ENCODE peak calls at places on chromosomes 6 and 20, in ten cellular contexts. One of them, this sample, is unnamed.

GRCh38 chr6:4903751-4904370 is 100.0 kb downstream of the RPP40 start:
- DNase-seq in naive B cell: no peak
- DNase-seq in T-helper 2 cell: no peak
- DNase-seq in ecto neural progenitor cell: no peak
- DNase-seq in activated gamma-delta T cell treated with Interleukin-2 at 50 U/mL for 16 hours: no peak
- DNase-seq in trophoblast cell: no peak
- DNase-seq in activated T-helper 1 cell treated with anti-CD3 and anti-CD28 coated beads, Interleukin-2, amount 50 U/mL, for 16 hours: no peak
- DNase-seq in AG09319: no peak
- DNase-seq in Kasumi-1: no peak
- DNase-seq in posterior cingulate gyrus: no peak
- DNase-seq in this sample: no peak

GRCh38 chr6:31588871-31589650 is 3.0 kb downstream of the LST1 start:
- DNase-seq in trophoblast cell: no peak
- DNase-seq in ecto neural progenitor cell: no peak
- DNase-seq in naive B cell: no peak
- DNase-seq in posterior cingulate gyrus: no peak
- DNase-seq in activated T-helper 1 cell treated with anti-CD3 and anti-CD28 coated beads, Interleukin-2, amount 50 U/mL, for 16 hours: no peak
- DNase-seq in Kasumi-1: no peak
- DNase-seq in activated gamma-delta T cell treated with Interleukin-2 at 50 U/mL for 16 hours: no peak
- DNase-seq in T-helper 2 cell: no peak
- DNase-seq in AG09319: no peak
- DNase-seq in this sample: no peak

GRCh38 chr20:137668-138131 is 4.7 kb upstream of the DEFB126 start:
- DNase-seq in T-helper 2 cell: no peak
- DNase-seq in ecto neural progenitor cell: no peak
- DNase-seq in activated gamma-delta T cell treated with Interleukin-2 at 50 U/mL for 16 hours: no peak
- DNase-seq in Kasumi-1: peak
- DNase-seq in activated T-helper 1 cell treated with anti-CD3 and anti-CD28 coated beads, Interleukin-2, amount 50 U/mL, for 16 hours: no peak
- DNase-seq in trophoblast cell: no peak
- DNase-seq in posterior cingulate gyrus: no peak
- DNase-seq in naive B cell: no peak
- DNase-seq in AG09319: no peak
- DNase-seq in this sample: no peak

GRCh38 chr6:106145741-106146227 is 59.6 kb downstream of the PRDM1 start:
- DNase-seq in trophoblast cell: no peak
- DNase-seq in AG09319: no peak
- DNase-seq in Kasumi-1: no peak
- DNase-seq in naive B cell: no peak
- DNase-seq in posterior cingulate gyrus: no peak
- DNase-seq in activated T-helper 1 cell treated with anti-CD3 and anti-CD28 coated beads, Interleukin-2, amount 50 U/mL, for 16 hours: no peak
- DNase-seq in ecto neural progenitor cell: no peak
- DNase-seq in activated gamma-delta T cell treated with Interleukin-2 at 50 U/mL for 16 hours: no peak
- DNase-seq in T-helper 2 cell: no peak
- DNase-seq in this sample: peak

GRCh38 chr20:39269031-39269461 is 306.9 kb downstream of the DHX35 start:
- DNase-seq in Kasumi-1: peak
- DNase-seq in ecto neural progenitor cell: peak
- DNase-seq in trophoblast cell: no peak
- DNase-seq in activated T-helper 1 cell treated with anti-CD3 and anti-CD28 coated beads, Interleukin-2, amount 50 U/mL, for 16 hours: no peak
- DNase-seq in posterior cingulate gyrus: peak
- DNase-seq in T-helper 2 cell: no peak
- DNase-seq in AG09319: no peak
- DNase-seq in activated gamma-delta T cell treated with Interleukin-2 at 50 U/mL for 16 hours: peak
- DNase-seq in naive B cell: peak
- DNase-seq in this sample: peak

GRCh38 chr6:131134950-131135243 is 370 bp upstream of the AKAP7 start:
- DNase-seq in T-helper 2 cell: no peak
- DNase-seq in activated T-helper 1 cell treated with anti-CD3 and anti-CD28 coated beads, Interleukin-2, amount 50 U/mL, for 16 hours: no peak
- DNase-seq in activated gamma-delta T cell treated with Interleukin-2 at 50 U/mL for 16 hours: no peak
- DNase-seq in AG09319: no peak
- DNase-seq in posterior cingulate gyrus: no peak
- DNase-seq in trophoblast cell: no peak
- DNase-seq in Kasumi-1: no peak
- DNase-seq in ecto neural progenitor cell: no peak
- DNase-seq in naive B cell: no peak
- DNase-seq in this sample: no peak

GRCh38 chr20:38127920-38128528 is 37.0 kb downstream of the TGM2 start:
- DNase-seq in activated T-helper 1 cell treated with anti-CD3 and anti-CD28 coated beads, Interleukin-2, amount 50 U/mL, for 16 hours: no peak
- DNase-seq in trophoblast cell: no peak
- DNase-seq in naive B cell: no peak
- DNase-seq in posterior cingulate gyrus: no peak
- DNase-seq in activated gamma-delta T cell treated with Interleukin-2 at 50 U/mL for 16 hours: no peak
- DNase-seq in AG09319: no peak
- DNase-seq in Kasumi-1: no peak
- DNase-seq in T-helper 2 cell: no peak
- DNase-seq in ecto neural progenitor cell: no peak
- DNase-seq in this sample: no peak

GRCh38 chr6:14618759-14619418 is 501.3 kb downstream of the CD83 start:
- DNase-seq in naive B cell: no peak
- DNase-seq in ecto neural progenitor cell: no peak
- DNase-seq in posterior cingulate gyrus: no peak
- DNase-seq in T-helper 2 cell: no peak
- DNase-seq in trophoblast cell: no peak
- DNase-seq in AG09319: no peak
- DNase-seq in Kasumi-1: no peak
- DNase-seq in activated T-helper 1 cell treated with anti-CD3 and anti-CD28 coated beads, Interleukin-2, amount 50 U/mL, for 16 hours: no peak
- DNase-seq in activated gamma-delta T cell treated with Interleukin-2 at 50 U/mL for 16 hours: no peak
- DNase-seq in this sample: no peak

GRCh38 chr20:38159949-38160756 is 4.9 kb downstream of the TGM2 start:
- DNase-seq in ecto neural progenitor cell: no peak
- DNase-seq in activated gamma-delta T cell treated with Interleukin-2 at 50 U/mL for 16 hours: no peak
- DNase-seq in naive B cell: no peak
- DNase-seq in T-helper 2 cell: no peak
- DNase-seq in posterior cingulate gyrus: no peak
- DNase-seq in AG09319: no peak
- DNase-seq in trophoblast cell: no peak
- DNase-seq in Kasumi-1: no peak
- DNase-seq in activated T-helper 1 cell treated with anti-CD3 and anti-CD28 coated beads, Interleukin-2, amount 50 U/mL, for 16 hours: no peak
- DNase-seq in this sample: no peak

GRCh38 chr6:70280462-70280861 is 22.4 kb downstream of the COL9A1 start:
- DNase-seq in posterior cingulate gyrus: no peak
- DNase-seq in Kasumi-1: no peak
- DNase-seq in ecto neural progenitor cell: no peak
- DNase-seq in activated gamma-delta T cell treated with Interleukin-2 at 50 U/mL for 16 hours: no peak
- DNase-seq in AG09319: no peak
- DNase-seq in activated T-helper 1 cell treated with anti-CD3 and anti-CD28 coated beads, Interleukin-2, amount 50 U/mL, for 16 hours: no peak
- DNase-seq in T-helper 2 cell: no peak
- DNase-seq in naive B cell: no peak
- DNase-seq in trophoblast cell: no peak
- DNase-seq in this sample: no peak

GRCh38 chr6:55713411-55713810 is 134.4 kb upstream of the HMGCLL1 start:
- DNase-seq in AG09319: peak
- DNase-seq in naive B cell: no peak
- DNase-seq in activated gamma-delta T cell treated with Interleukin-2 at 50 U/mL for 16 hours: no peak
- DNase-seq in trophoblast cell: no peak
- DNase-seq in ecto neural progenitor cell: no peak
- DNase-seq in activated T-helper 1 cell treated with anti-CD3 and anti-CD28 coated beads, Interleukin-2, amount 50 U/mL, for 16 hours: no peak
- DNase-seq in Kasumi-1: no peak
- DNase-seq in posterior cingulate gyrus: no peak
- DNase-seq in T-helper 2 cell: no peak
- DNase-seq in this sample: no peak

GRCh38 chr6:169084067-169084466 is 169.6 kb downstream of the THBS2 start:
- DNase-seq in activated gamma-delta T cell treated with Interleukin-2 at 50 U/mL for 16 hours: no peak
- DNase-seq in ecto neural progenitor cell: no peak
- DNase-seq in T-helper 2 cell: no peak
- DNase-seq in activated T-helper 1 cell treated with anti-CD3 and anti-CD28 coated beads, Interleukin-2, amount 50 U/mL, for 16 hours: no peak
- DNase-seq in posterior cingulate gyrus: no peak
- DNase-seq in naive B cell: no peak
- DNase-seq in Kasumi-1: no peak
- DNase-seq in trophoblast cell: peak
- DNase-seq in AG09319: no peak
- DNase-seq in this sample: no peak

GRCh38 chr20:14922503-14923267 is 585.3 kb upstream of the FLRT3 start:
- DNase-seq in ecto neural progenitor cell: no peak
- DNase-seq in activated gamma-delta T cell treated with Interleukin-2 at 50 U/mL for 16 hours: no peak
- DNase-seq in Kasumi-1: no peak
- DNase-seq in activated T-helper 1 cell treated with anti-CD3 and anti-CD28 coated beads, Interleukin-2, amount 50 U/mL, for 16 hours: no peak
- DNase-seq in trophoblast cell: no peak
- DNase-seq in posterior cingulate gyrus: no peak
- DNase-seq in AG09319: no peak
- DNase-seq in T-helper 2 cell: no peak
- DNase-seq in naive B cell: no peak
- DNase-seq in this sample: no peak

GRCh38 chr20:25372584-25373336 is 17.9 kb downstream of the ABHD12 start:
- DNase-seq in posterior cingulate gyrus: no peak
- DNase-seq in AG09319: peak
- DNase-seq in ecto neural progenitor cell: no peak
- DNase-seq in activated gamma-delta T cell treated with Interleukin-2 at 50 U/mL for 16 hours: no peak
- DNase-seq in activated T-helper 1 cell treated with anti-CD3 and anti-CD28 coated beads, Interleukin-2, amount 50 U/mL, for 16 hours: no peak
- DNase-seq in Kasumi-1: no peak
- DNase-seq in T-helper 2 cell: no peak
- DNase-seq in trophoblast cell: no peak
- DNase-seq in naive B cell: no peak
- DNase-seq in this sample: no peak

GRCh38 chr6:11042750-11043551 is 1.2 kb downstream of the ELOVL2 start:
- DNase-seq in trophoblast cell: no peak
- DNase-seq in ecto neural progenitor cell: peak
- DNase-seq in Kasumi-1: no peak
- DNase-seq in activated gamma-delta T cell treated with Interleukin-2 at 50 U/mL for 16 hours: no peak
- DNase-seq in activated T-helper 1 cell treated with anti-CD3 and anti-CD28 coated beads, Interleukin-2, amount 50 U/mL, for 16 hours: no peak
- DNase-seq in posterior cingulate gyrus: no peak
- DNase-seq in T-helper 2 cell: no peak
- DNase-seq in naive B cell: peak
- DNase-seq in AG09319: no peak
- DNase-seq in this sample: no peak

GRCh38 chr6:18276610-18277009 is 12.3 kb upstream of the DEK start:
- DNase-seq in posterior cingulate gyrus: no peak
- DNase-seq in Kasumi-1: no peak
- DNase-seq in T-helper 2 cell: no peak
- DNase-seq in activated gamma-delta T cell treated with Interleukin-2 at 50 U/mL for 16 hours: no peak
- DNase-seq in naive B cell: no peak
- DNase-seq in ecto neural progenitor cell: no peak
- DNase-seq in activated T-helper 1 cell treated with anti-CD3 and anti-CD28 coated beads, Interleukin-2, amount 50 U/mL, for 16 hours: no peak
- DNase-seq in trophoblast cell: peak
- DNase-seq in AG09319: no peak
- DNase-seq in this sample: no peak

GRCh38 chr6:89023591-89024441 is 56.7 kb upstream of the PNRC1 start:
- DNase-seq in AG09319: no peak
- DNase-seq in posterior cingulate gyrus: no peak
- DNase-seq in activated T-helper 1 cell treated with anti-CD3 and anti-CD28 coated beads, Interleukin-2, amount 50 U/mL, for 16 hours: no peak
- DNase-seq in naive B cell: no peak
- DNase-seq in Kasumi-1: no peak
- DNase-seq in trophoblast cell: no peak
- DNase-seq in T-helper 2 cell: no peak
- DNase-seq in ecto neural progenitor cell: no peak
- DNase-seq in activated gamma-delta T cell treated with Interleukin-2 at 50 U/mL for 16 hours: no peak
- DNase-seq in this sample: no peak

GRCh38 chr6:30006170-30007131 is 54.6 kb upstream of the POLR1H start:
- DNase-seq in activated T-helper 1 cell treated with anti-CD3 and anti-CD28 coated beads, Interleukin-2, amount 50 U/mL, for 16 hours: no peak
- DNase-seq in AG09319: no peak
- DNase-seq in posterior cingulate gyrus: peak
- DNase-seq in naive B cell: peak
- DNase-seq in T-helper 2 cell: no peak
- DNase-seq in Kasumi-1: no peak
- DNase-seq in ecto neural progenitor cell: peak
- DNase-seq in activated gamma-delta T cell treated with Interleukin-2 at 50 U/mL for 16 hours: peak
- DNase-seq in trophoblast cell: peak
- DNase-seq in this sample: peak

GRCh38 chr6:153962548-153962947 is 76.5 kb upstream of the OPRM1 start:
- DNase-seq in activated gamma-delta T cell treated with Interleukin-2 at 50 U/mL for 16 hours: no peak
- DNase-seq in trophoblast cell: no peak
- DNase-seq in posterior cingulate gyrus: no peak
- DNase-seq in ecto neural progenitor cell: no peak
- DNase-seq in T-helper 2 cell: no peak
- DNase-seq in Kasumi-1: no peak
- DNase-seq in naive B cell: no peak
- DNase-seq in AG09319: no peak
- DNase-seq in activated T-helper 1 cell treated with anti-CD3 and anti-CD28 coated beads, Interleukin-2, amount 50 U/mL, for 16 hours: no peak
- DNase-seq in this sample: no peak

GRCh38 chr6:43951756-43952675 is 175.2 kb downstream of the MRPL14 start:
- DNase-seq in Kasumi-1: no peak
- DNase-seq in trophoblast cell: no peak
- DNase-seq in activated T-helper 1 cell treated with anti-CD3 and anti-CD28 coated beads, Interleukin-2, amount 50 U/mL, for 16 hours: no peak
- DNase-seq in AG09319: no peak
- DNase-seq in T-helper 2 cell: no peak
- DNase-seq in naive B cell: no peak
- DNase-seq in activated gamma-delta T cell treated with Interleukin-2 at 50 U/mL for 16 hours: no peak
- DNase-seq in posterior cingulate gyrus: no peak
- DNase-seq in ecto neural progenitor cell: peak
- DNase-seq in this sample: no peak

GRCh38 chr20:8062781-8063180 is 43.2 kb upstream of the TMX4 start:
- DNase-seq in activated T-helper 1 cell treated with anti-CD3 and anti-CD28 coated beads, Interleukin-2, amount 50 U/mL, for 16 hours: no peak
- DNase-seq in posterior cingulate gyrus: no peak
- DNase-seq in T-helper 2 cell: no peak
- DNase-seq in trophoblast cell: no peak
- DNase-seq in AG09319: no peak
- DNase-seq in ecto neural progenitor cell: no peak
- DNase-seq in Kasumi-1: no peak
- DNase-seq in naive B cell: no peak
- DNase-seq in activated gamma-delta T cell treated with Interleukin-2 at 50 U/mL for 16 hours: no peak
- DNase-seq in this sample: no peak

GRCh38 chr6:148513145-148514071 is 170.8 kb downstream of the SASH1 start:
- DNase-seq in T-helper 2 cell: no peak
- DNase-seq in naive B cell: no peak
- DNase-seq in posterior cingulate gyrus: no peak
- DNase-seq in AG09319: peak
- DNase-seq in activated T-helper 1 cell treated with anti-CD3 and anti-CD28 coated beads, Interleukin-2, amount 50 U/mL, for 16 hours: no peak
- DNase-seq in Kasumi-1: no peak
- DNase-seq in trophoblast cell: peak
- DNase-seq in activated gamma-delta T cell treated with Interleukin-2 at 50 U/mL for 16 hours: no peak
- DNase-seq in ecto neural progenitor cell: no peak
- DNase-seq in this sample: no peak

GRCh38 chr6:142429195-142429594 is 127.4 kb downstream of the ADGRG6 start:
- DNase-seq in naive B cell: no peak
- DNase-seq in posterior cingulate gyrus: no peak
- DNase-seq in AG09319: no peak
- DNase-seq in Kasumi-1: no peak
- DNase-seq in trophoblast cell: no peak
- DNase-seq in ecto neural progenitor cell: no peak
- DNase-seq in activated T-helper 1 cell treated with anti-CD3 and anti-CD28 coated beads, Interleukin-2, amount 50 U/mL, for 16 hours: no peak
- DNase-seq in activated gamma-delta T cell treated with Interleukin-2 at 50 U/mL for 16 hours: no peak
- DNase-seq in T-helper 2 cell: no peak
- DNase-seq in this sample: no peak

GRCh38 chr6:121055572-121056163 is 278.6 kb downstream of the TBC1D32 start:
- DNase-seq in activated T-helper 1 cell treated with anti-CD3 and anti-CD28 coated beads, Interleukin-2, amount 50 U/mL, for 16 hours: no peak
- DNase-seq in Kasumi-1: peak
- DNase-seq in trophoblast cell: peak
- DNase-seq in AG09319: peak
- DNase-seq in ecto neural progenitor cell: no peak
- DNase-seq in posterior cingulate gyrus: no peak
- DNase-seq in T-helper 2 cell: no peak
- DNase-seq in naive B cell: peak
- DNase-seq in activated gamma-delta T cell treated with Interleukin-2 at 50 U/mL for 16 hours: no peak
- DNase-seq in this sample: peak

GRCh38 chr6:146358341-146359046 is 185.1 kb upstream of the RAB32 start:
- DNase-seq in T-helper 2 cell: no peak
- DNase-seq in naive B cell: no peak
- DNase-seq in ecto neural progenitor cell: no peak
- DNase-seq in Kasumi-1: no peak
- DNase-seq in activated T-helper 1 cell treated with anti-CD3 and anti-CD28 coated beads, Interleukin-2, amount 50 U/mL, for 16 hours: no peak
- DNase-seq in activated gamma-delta T cell treated with Interleukin-2 at 50 U/mL for 16 hours: no peak
- DNase-seq in posterior cingulate gyrus: no peak
- DNase-seq in trophoblast cell: no peak
- DNase-seq in AG09319: no peak
- DNase-seq in this sample: no peak

GRCh38 chr6:37688088-37688850 is 9.4 kb downstream of the MDGA1 start:
- DNase-seq in T-helper 2 cell: no peak
- DNase-seq in activated gamma-delta T cell treated with Interleukin-2 at 50 U/mL for 16 hours: no peak
- DNase-seq in ecto neural progenitor cell: no peak
- DNase-seq in activated T-helper 1 cell treated with anti-CD3 and anti-CD28 coated beads, Interleukin-2, amount 50 U/mL, for 16 hours: no peak
- DNase-seq in posterior cingulate gyrus: no peak
- DNase-seq in Kasumi-1: no peak
- DNase-seq in AG09319: no peak
- DNase-seq in naive B cell: no peak
- DNase-seq in trophoblast cell: no peak
- DNase-seq in this sample: no peak

GRCh38 chr6:79413562-79414002 is 123.6 kb downstream of the LCA5 start:
- DNase-seq in Kasumi-1: peak
- DNase-seq in AG09319: peak
- DNase-seq in T-helper 2 cell: no peak
- DNase-seq in naive B cell: no peak
- DNase-seq in ecto neural progenitor cell: no peak
- DNase-seq in activated gamma-delta T cell treated with Interleukin-2 at 50 U/mL for 16 hours: no peak
- DNase-seq in posterior cingulate gyrus: no peak
- DNase-seq in trophoblast cell: peak
- DNase-seq in activated T-helper 1 cell treated with anti-CD3 and anti-CD28 coated beads, Interleukin-2, amount 50 U/mL, for 16 hours: no peak
- DNase-seq in this sample: no peak

GRCh38 chr20:4161447-4162251 is 146.3 kb upstream of the RNF24 start:
- DNase-seq in ecto neural progenitor cell: no peak
- DNase-seq in posterior cingulate gyrus: no peak
- DNase-seq in AG09319: no peak
- DNase-seq in naive B cell: no peak
- DNase-seq in activated gamma-delta T cell treated with Interleukin-2 at 50 U/mL for 16 hours: no peak
- DNase-seq in trophoblast cell: no peak
- DNase-seq in activated T-helper 1 cell treated with anti-CD3 and anti-CD28 coated beads, Interleukin-2, amount 50 U/mL, for 16 hours: no peak
- DNase-seq in T-helper 2 cell: no peak
- DNase-seq in Kasumi-1: no peak
- DNase-seq in this sample: no peak